ENCODE peak calls at places on chromosomes 16 and 17, in four cellular contexts. Y is fibroblast of lung, L is hypothalamus, D is GM12864. F is an unnamed sample.

GRCh38 chr17:60601443-60602384 is 1.7 kb downstream of the PPM1D start:
- DNase-seq in Y (peak), L (peak), D (no peak), F (no peak)

GRCh38 chr16:81366316-81366932 is 51.7 kb downstream of the GAN start:
- DNase-seq in Y (peak), L (no peak), D (no peak), F (no peak)

GRCh38 chr16:83908798-83909197 is 9.9 kb downstream of the MLYCD start:
- DNase-seq in Y (no peak), D (no peak), L (no peak), F (no peak)

GRCh38 chr17:42183741-42184711 is 1.2 kb downstream of the HCRT start:
- DNase-seq in L (peak), D (no peak), Y (peak), F (peak)

GRCh38 chr16:3444032-3444388 is 530 bp downstream of the NAA60 start:
- DNase-seq in Y (peak), D (no peak), L (no peak), F (no peak)

GRCh38 chr16:885391-885790 is 84.9 kb upstream of the GNG13 start:
- DNase-seq in L (no peak), Y (no peak), D (no peak), F (no peak)

GRCh38 chr16:84810518-84811273 is 9.1 kb upstream of the CRISPLD2 start:
- DNase-seq in L (no peak), D (no peak), Y (peak), F (no peak)

GRCh38 chr16:56771558-56772279 is 41.8 kb downstream of the NUP93 start:
- DNase-seq in L (no peak), Y (peak), D (no peak), F (no peak)

GRCh38 chr17:63277629-63278028 is 168.5 kb downstream of the CYB561 start:
- DNase-seq in L (no peak), Y (peak), D (no peak), F (no peak)

GRCh38 chr17:58268774-58269556 is 11.8 kb downstream of the MPO start:
- DNase-seq in L (no peak), Y (no peak), D (no peak), F (no peak)

GRCh38 chr17:46722662-46723285 is 95.7 kb downstream of the WNT3 start:
- DNase-seq in L (no peak), D (no peak), Y (no peak), F (no peak)